ENCODE peak calls at places on chromosomes 13 and 19, in five cellular contexts. E is A549, I is K562, D is HepG2, R is H1. H is an unnamed sample.

GRCh38 chr19:1264801-1265610 is 4.1 kb upstream of the CIRBP start:
- DNase-seq in D (peak; percentile 84), E (peak; percentile 86), I (peak; percentile 78), R (no peak), H (peak; percentile 88)

GRCh38 chr19:1189419-1189818 is 15.4 kb upstream of the SBNO2 start:
- DNase-seq in E (peak; percentile 71), D (no peak), I (peak; percentile 84), R (no peak), H (peak; percentile 35)

GRCh38 chr19:46678110-46678732 is 17.2 kb upstream of the DACT3 start:
- DNase-seq in R (no peak), E (peak; percentile 64), I (peak; percentile 86), D (no peak), H (no peak)

GRCh38 chr13:26698392-26699196 is 62.0 kb downstream of the GPR12 start:
- DNase-seq in D (peak; percentile 66), R (peak; percentile 73), E (peak; percentile 72), I (peak; percentile 65), H (peak; percentile 81)

GRCh38 chr13:42146359-42146758 is 97.9 kb downstream of the DGKH start:
- DNase-seq in E (no peak), I (no peak), R (no peak), D (no peak), H (no peak)

GRCh38 chr19:13079542-13079986 is 23.1 kb downstream of the LYL1 start:
- DNase-seq in I (peak; percentile 87), E (no peak), D (no peak), R (no peak), H (peak; percentile 50)

GRCh38 chr19:46376241-46377153 is 29.6 kb downstream of the PPP5C start:
- DNase-seq in I (no peak), R (no peak), E (no peak), D (no peak), H (no peak)

GRCh38 chr13:113855012-113855921 is 8.6 kb downstream of the GAS6 start:
- DNase-seq in D (no peak), R (no peak), E (no peak), I (no peak), H (no peak)

GRCh38 chr19:30106417-30107095 is 164.5 kb downstream of the URI1 start:
- DNase-seq in E (no peak), I (no peak), D (no peak), R (no peak), H (no peak)

GRCh38 chr19:56765107-56765506 is 75.4 kb downstream of the PEG3 start:
- DNase-seq in D (no peak), R (no peak), I (no peak), E (no peak), H (no peak)

GRCh38 chr19:1837625-1838105 is 10.6 kb downstream of the REXO1 start:
- DNase-seq in R (no peak), I (peak; percentile 83), E (no peak), D (peak; percentile 40), H (no peak)

GRCh38 chr19:43501661-43502418 is 2.7 kb downstream of the PHLDB3 start:
- DNase-seq in D (no peak), I (no peak), E (no peak), R (peak; percentile 43), H (no peak)

GRCh38 chr13:45521292-45521691 is 56.6 kb downstream of the COG3 start:
- DNase-seq in D (no peak), E (no peak), I (no peak), R (no peak), H (peak; percentile 86)

GRCh38 chr19:18464646-18465045 is 26.7 kb upstream of the ISYNA1 start:
- DNase-seq in E (peak; percentile 59), D (peak; percentile 80), R (no peak), I (no peak), H (peak; percentile 97)

GRCh38 chr13:43087960-43088580 is 64.7 kb downstream of the DNAJC15 start:
- DNase-seq in R (no peak), D (no peak), I (no peak), E (no peak), H (peak; percentile 36)

GRCh38 chr19:19185853-19186728 is 5.9 kb downstream of the BORCS8 start:
- DNase-seq in D (peak; percentile 68), I (peak; percentile 86), E (peak; percentile 61), R (peak; percentile 61), H (peak; percentile 31)

GRCh38 chr13:41944635-41945401 is 16.1 kb downstream of the VWA8 start:
- DNase-seq in R (no peak), I (no peak), E (peak; percentile 13), D (peak; percentile 80), H (no peak)

GRCh38 chr13:51361111-51361510 is 21.6 kb downstream of the SERPINE3 start:
- DNase-seq in D (no peak), I (no peak), E (no peak), R (no peak), H (no peak)

GRCh38 chr13:28031220-28031903 is 42.9 kb upstream of the URAD start:
- DNase-seq in E (no peak), D (no peak), R (no peak), I (no peak), H (no peak)

GRCh38 chr13:84574851-84575250 is 692.6 kb upstream of the SLITRK1 start:
- DNase-seq in R (no peak), E (peak; percentile 0), I (no peak), D (no peak), H (peak; percentile 16)

GRCh38 chr19:4969772-4970531 is 1.0 kb downstream of the KDM4B start:
- DNase-seq in E (no peak), I (peak; percentile 44), D (no peak), R (no peak), H (no peak)

GRCh38 chr13:91592050-91593014 is 193.9 kb downstream of the GPC5 start:
- DNase-seq in R (no peak), D (no peak), E (no peak), I (no peak), H (no peak)

GRCh38 chr13:73662833-73663232 is 471.4 kb downstream of the KLF12 start:
- DNase-seq in D (no peak), R (no peak), E (no peak), I (no peak), H (no peak)

GRCh38 chr19:46984077-46985010 is 35.3 kb upstream of the NPAS1 start:
- DNase-seq in D (peak; percentile 90), I (no peak), E (peak; percentile 81), R (no peak), H (peak; percentile 50)

GRCh38 chr13:111177081-111177711 is 62.1 kb downstream of the ARHGEF7 start:
- DNase-seq in I (no peak), R (no peak), E (no peak), D (no peak), H (peak; percentile 68)

GRCh38 chr19:15149704-15150103 is 42.5 kb downstream of the SYDE1 start:
- DNase-seq in D (no peak), R (no peak), E (no peak), I (no peak), H (no peak)

GRCh38 chr19:15156391-15156790 is 44.4 kb downstream of the NOTCH3 start:
- DNase-seq in I (no peak), E (no peak), R (no peak), D (no peak), H (no peak)

GRCh38 chr19:15159251-15159650 is 41.5 kb downstream of the NOTCH3 start:
- DNase-seq in E (peak; percentile 17), I (peak; percentile 14), R (no peak), D (no peak), H (peak; percentile 33)

GRCh38 chr19:15155296-15155695 is 45.5 kb downstream of the NOTCH3 start:
- DNase-seq in R (no peak), D (no peak), E (no peak), I (no peak), H (no peak)

GRCh38 chr19:15154002-15154612 is 46.7 kb downstream of the NOTCH3 start:
- DNase-seq in I (peak; percentile 58), R (no peak), D (peak; percentile 49), E (peak; percentile 56), H (peak; percentile 53)
- TF ChIP-seq MAFK in I (no peak), R (no peak), D (no peak), E (no peak), H (no peak)

GRCh38 chr19:35896643-35897040 is 3.7 kb downstream of the NFKBID start:
- DNase-seq in E (no peak), D (no peak), R (no peak), I (no peak), H (no peak)
- H3K27ac ChIP-seq in E (no peak overlapping the region), D (no peak overlapping the region), R (no peak overlapping the region), I (no peak overlapping the region), H (no peak overlapping the region)

GRCh38 chr13:78913656-78914055 is 254.7 kb upstream of the OBI1 start:
- DNase-seq in D (no peak), I (no peak), E (no peak), R (no peak), H (no peak)

GRCh38 chr13:78910147-78910546 is 251.2 kb upstream of the OBI1 start:
- DNase-seq in D (no peak), I (no peak), R (no peak), E (no peak), H (no peak)

GRCh38 chr13:78909276-78909675 is 250.3 kb upstream of the OBI1 start:
- DNase-seq in R (no peak), D (no peak), I (no peak), E (no peak), H (no peak)
- TF ChIP-seq MAFK in R (no peak), D (no peak), I (no peak), E (no peak), H (no peak)

DNA sequence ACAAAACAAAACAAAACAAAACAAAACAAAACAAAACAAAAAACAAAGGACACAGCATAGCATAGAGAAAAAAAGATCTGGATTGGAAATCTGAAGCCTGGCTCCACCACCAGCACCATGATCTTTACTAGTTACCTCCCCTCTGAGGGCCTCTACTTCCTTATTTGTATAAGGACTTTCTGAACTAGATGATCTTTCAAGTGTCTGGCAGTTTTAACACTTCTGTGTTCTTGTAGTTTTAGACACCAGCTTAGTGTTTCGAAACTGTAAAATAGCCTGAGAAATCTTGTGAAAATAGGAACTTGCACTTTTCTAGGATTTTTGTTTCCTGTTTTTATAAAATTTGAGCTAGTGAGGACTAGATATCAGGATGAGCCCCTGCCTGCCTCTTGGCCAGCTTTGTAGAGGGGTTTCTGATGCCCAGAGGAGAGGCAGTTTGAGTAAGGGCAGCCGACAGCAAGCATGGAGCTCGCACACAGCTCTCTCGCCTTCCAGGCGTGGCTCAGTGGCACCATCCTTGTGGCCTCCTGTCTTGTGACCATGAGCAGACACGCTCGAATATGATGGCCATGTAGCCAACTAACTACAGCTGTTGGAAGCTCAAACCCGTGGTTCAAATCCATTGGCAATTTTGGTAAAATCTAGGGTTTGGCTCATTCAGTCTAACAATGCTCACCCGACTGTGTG is 319.0 kb downstream of the KCNRG start:
- DNase-seq in R (no peak), I (no peak), E (no peak), D (no peak), H (no peak)
- H3K27ac ChIP-seq in R (no peak overlapping the region), I (peak overlapping the region; percentile 57), E (no peak overlapping the region), D (peak overlapping the region; percentile 16), H (peak overlapping the region; percentile 68)

GRCh38 chr19:34201133-34201532 is 28.8 kb downstream of the LSM14A start:
- DNase-seq in D (no peak), R (no peak), E (no peak), I (no peak), H (no peak)
- TF ChIP-seq MAFK in D (no peak), R (no peak), E (no peak), I (no peak), H (no peak)

GRCh38 chr19:3767050-3767449 is 4.6 kb downstream of the MRPL54 start:
- DNase-seq in E (no peak), R (no peak), D (no peak), I (no peak), H (no peak)
- H3K27ac ChIP-seq in E (no peak overlapping the region), R (no peak overlapping the region), D (no peak overlapping the region), I (no peak overlapping the region), H (no peak overlapping the region)